ENCODE peak calls at places on chromosomes 2 and 18, in five cellular contexts. One of them, this sample, is unnamed.

GRCh38 chr2:203177361-203177760 is 61.5 kb upstream of the CYP20A1 start:
- DNase-seq in trophoblast cell: no peak
- DNase-seq in H1: no peak
- DNase-seq in mesenchymal stem cell: peak; percentile 24
- DNase-seq in H9: no peak
- DNase-seq in this sample: no peak

GRCh38 chr2:69046221-69046662 is 33.3 kb downstream of the ANTXR1 start:
- DNase-seq in H9: no peak
- DNase-seq in mesenchymal stem cell: peak; percentile 86
- DNase-seq in H1: no peak
- DNase-seq in trophoblast cell: no peak
- DNase-seq in this sample: no peak

GRCh38 chr2:32274289-32274688 is 3.4 kb upstream of the YIPF4 start:
- DNase-seq in mesenchymal stem cell: no peak
- DNase-seq in H1: no peak
- DNase-seq in trophoblast cell: no peak
- DNase-seq in H9: no peak
- DNase-seq in this sample: no peak

GRCh38 chr2:127658641-127659407 is 12.9 kb downstream of the GPR17 start:
- DNase-seq in H9: no peak
- DNase-seq in trophoblast cell: no peak
- DNase-seq in H1: no peak
- DNase-seq in mesenchymal stem cell: no peak
- DNase-seq in this sample: no peak

GRCh38 chr2:149329068-149329467 is 1.3 kb upstream of the LYPD6 start:
- DNase-seq in H9: peak; percentile 41
- DNase-seq in trophoblast cell: no peak
- DNase-seq in H1: no peak
- DNase-seq in mesenchymal stem cell: no peak
- DNase-seq in this sample: no peak

GRCh38 chr18:74942319-74942910 is 266.5 kb downstream of the PTGR3 start:
- DNase-seq in trophoblast cell: peak; percentile 3
- DNase-seq in H1: no peak
- DNase-seq in H9: no peak
- DNase-seq in mesenchymal stem cell: no peak
- DNase-seq in this sample: no peak

GRCh38 chr2:238973038-238973772 is 125.3 kb downstream of the TWIST2 start:
- DNase-seq in mesenchymal stem cell: peak; percentile 12
- DNase-seq in trophoblast cell: no peak
- DNase-seq in H1: no peak
- DNase-seq in H9: no peak
- DNase-seq in this sample: no peak

GRCh38 chr2:101515512-101515911 is 40.6 kb upstream of the RFX8 start:
- DNase-seq in H1: no peak
- DNase-seq in mesenchymal stem cell: peak; percentile 24
- DNase-seq in trophoblast cell: no peak
- DNase-seq in H9: no peak
- DNase-seq in this sample: no peak

GRCh38 chr2:15636972-15637785 is 45.5 kb downstream of the DDX1 start:
- DNase-seq in trophoblast cell: no peak
- DNase-seq in H9: peak; percentile 62
- DNase-seq in H1: peak; percentile 31
- DNase-seq in mesenchymal stem cell: peak; percentile 75
- DNase-seq in this sample: peak; percentile 75

GRCh38 chr2:205654878-205655601 is 27.3 kb upstream of the NRP2 start:
- DNase-seq in H1: no peak
- DNase-seq in mesenchymal stem cell: peak; percentile 70
- DNase-seq in H9: no peak
- DNase-seq in trophoblast cell: no peak
- DNase-seq in this sample: no peak

GRCh38 chr18:76385681-76385975 is 109.4 kb downstream of the ZNF516 start:
- DNase-seq in mesenchymal stem cell: no peak
- DNase-seq in trophoblast cell: no peak
- DNase-seq in H9: no peak
- DNase-seq in H1: no peak
- DNase-seq in this sample: no peak

GRCh38 chr2:107669335-107669734 is 157.4 kb upstream of the RGPD4 start:
- DNase-seq in H9: no peak
- DNase-seq in H1: no peak
- DNase-seq in mesenchymal stem cell: peak; percentile 4
- DNase-seq in trophoblast cell: peak; percentile 59
- DNase-seq in this sample: no peak

DNA sequence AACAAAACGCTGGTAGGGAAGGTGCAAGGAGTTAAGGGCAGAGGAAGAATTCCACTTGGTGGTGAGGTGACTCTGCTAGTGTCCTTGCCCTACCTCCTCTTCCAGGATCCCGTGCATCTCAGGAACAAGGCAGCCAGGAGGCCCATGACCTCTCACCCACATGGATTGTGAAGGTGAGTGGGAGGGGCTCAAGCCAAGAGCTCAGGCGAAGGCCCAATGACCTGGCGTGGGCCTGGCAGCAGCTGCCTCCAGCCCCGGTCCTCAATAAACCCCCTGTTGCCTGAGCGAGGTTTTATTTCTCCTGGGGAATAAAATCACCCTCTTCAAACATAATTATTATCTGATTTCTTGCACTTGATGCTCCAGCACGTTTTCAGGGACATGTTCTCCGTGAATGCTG is 28.2 kb downstream of the LAMA1 start:
- DNase-seq in trophoblast cell: no peak
- DNase-seq in H9: no peak
- DNase-seq in H1: no peak
- DNase-seq in mesenchymal stem cell: no peak
- DNase-seq in this sample: no peak
- H2BK12ac ChIP-seq in trophoblast cell: no peak overlapping the region
- H2BK12ac ChIP-seq in H9: no peak overlapping the region
- H2BK12ac ChIP-seq in H1: no peak overlapping the region
- H2BK12ac ChIP-seq in mesenchymal stem cell: no peak overlapping the region
- H2BK12ac ChIP-seq in this sample: no peak overlapping the region

GRCh38 chr18:79951545-79952456 is at the start of gene SLC66A2:
- DNase-seq in H1: no peak
- DNase-seq in H9: peak; percentile 81
- DNase-seq in trophoblast cell: peak; percentile 86
- DNase-seq in mesenchymal stem cell: peak; percentile 85
- DNase-seq in this sample: peak; percentile 81

GRCh38 chr18:79952457-79952995 is 1.1 kb upstream of the SLC66A2 start:
- DNase-seq in mesenchymal stem cell: no peak
- DNase-seq in H9: no peak
- DNase-seq in H1: no peak
- DNase-seq in trophoblast cell: no peak
- DNase-seq in this sample: no peak

GRCh38 chr18:79953921-79954651 is 2.6 kb upstream of the SLC66A2 start:
- DNase-seq in H9: no peak
- DNase-seq in mesenchymal stem cell: peak; percentile 24
- DNase-seq in H1: no peak
- DNase-seq in trophoblast cell: no peak
- DNase-seq in this sample: no peak

GRCh38 chr18:79954791-79955190 is 3.3 kb upstream of the SLC66A2 start:
- DNase-seq in H9: no peak
- DNase-seq in H1: no peak
- DNase-seq in mesenchymal stem cell: no peak
- DNase-seq in trophoblast cell: no peak
- DNase-seq in this sample: no peak

GRCh38 chr18:79952996-79953559 is 1.6 kb upstream of the SLC66A2 start:
- DNase-seq in H1: no peak
- DNase-seq in trophoblast cell: no peak
- DNase-seq in mesenchymal stem cell: peak; percentile 18
- DNase-seq in H9: peak; percentile 65
- DNase-seq in this sample: no peak
- H2AK5ac ChIP-seq in H1: no peak overlapping the region
- H2AK5ac ChIP-seq in trophoblast cell: no peak overlapping the region
- H2AK5ac ChIP-seq in mesenchymal stem cell: no peak overlapping the region
- H2AK5ac ChIP-seq in H9: no peak overlapping the region
- H2AK5ac ChIP-seq in this sample: no peak overlapping the region

DNA sequence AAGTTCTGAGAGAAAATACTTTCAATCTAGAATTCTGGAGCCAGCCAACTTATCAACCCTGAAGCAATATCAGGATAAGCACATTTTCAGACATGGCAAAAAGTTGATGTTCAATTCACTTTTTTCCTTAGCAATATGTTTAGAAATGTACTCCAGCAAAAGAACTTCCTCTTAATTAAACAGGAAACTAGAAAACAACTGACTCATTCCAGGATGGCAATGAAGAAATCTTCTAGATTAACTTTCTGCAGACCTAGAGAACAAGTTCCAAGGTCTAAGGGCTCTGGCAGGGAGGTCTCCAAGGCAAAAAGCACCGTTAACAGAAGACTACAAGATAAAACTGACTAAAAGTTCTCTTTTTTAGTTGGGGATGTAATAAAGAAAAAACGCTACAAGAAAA is 69.2 kb upstream of the VWC2L start:
- DNase-seq in mesenchymal stem cell: peak; percentile 66
- DNase-seq in H1: no peak
- DNase-seq in H9: no peak
- DNase-seq in trophoblast cell: no peak
- DNase-seq in this sample: no peak
- H2BK12ac ChIP-seq in mesenchymal stem cell: no peak overlapping the region
- H2BK12ac ChIP-seq in H1: no peak overlapping the region
- H2BK12ac ChIP-seq in H9: no peak overlapping the region
- H2BK12ac ChIP-seq in trophoblast cell: no peak overlapping the region
- H2BK12ac ChIP-seq in this sample: no peak overlapping the region

DNA sequence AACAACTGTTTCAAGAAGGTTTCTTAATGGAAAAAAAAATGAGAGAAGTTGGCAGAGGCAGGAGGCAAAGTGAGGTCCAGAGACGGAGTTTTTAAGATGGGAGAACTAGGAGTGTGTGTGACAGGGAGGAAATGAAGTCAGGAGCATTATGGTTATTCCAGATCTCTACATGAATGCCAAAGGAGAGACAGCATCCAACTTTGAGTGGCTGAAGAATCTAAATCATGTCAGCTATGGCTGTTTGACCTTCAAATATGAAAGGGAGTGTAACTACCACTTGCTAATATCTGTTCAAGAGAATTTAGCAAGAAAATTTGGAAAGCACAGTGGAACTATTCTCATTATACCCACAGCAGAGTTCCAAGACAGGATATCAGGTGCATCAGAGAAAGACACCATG is 81.2 kb upstream of the CCBE1 start:
- DNase-seq in H9: no peak
- DNase-seq in mesenchymal stem cell: no peak
- DNase-seq in H1: no peak
- DNase-seq in trophoblast cell: no peak
- DNase-seq in this sample: no peak
- H2AK5ac ChIP-seq in H9: no peak overlapping the region
- H2AK5ac ChIP-seq in mesenchymal stem cell: no peak overlapping the region
- H2AK5ac ChIP-seq in H1: no peak overlapping the region
- H2AK5ac ChIP-seq in trophoblast cell: no peak overlapping the region
- H2AK5ac ChIP-seq in this sample: no peak overlapping the region

GRCh38 chr2:45840481-45840880 is 189.0 kb downstream of the PRKCE start:
- DNase-seq in H9: no peak
- DNase-seq in H1: no peak
- DNase-seq in trophoblast cell: no peak
- DNase-seq in mesenchymal stem cell: no peak
- DNase-seq in this sample: no peak
- H2BK12ac ChIP-seq in H9: no peak overlapping the region
- H2BK12ac ChIP-seq in H1: no peak overlapping the region
- H2BK12ac ChIP-seq in trophoblast cell: no peak overlapping the region
- H2BK12ac ChIP-seq in mesenchymal stem cell: no peak overlapping the region
- H2BK12ac ChIP-seq in this sample: no peak overlapping the region

GRCh38 chr2:3389193-3389592 is 9.7 kb downstream of the TRAPPC12 start:
- DNase-seq in H9: no peak
- DNase-seq in H1: no peak
- DNase-seq in trophoblast cell: no peak
- DNase-seq in mesenchymal stem cell: no peak
- DNase-seq in this sample: no peak

GRCh38 chr2:3387011-3387410 is 7.5 kb downstream of the TRAPPC12 start:
- DNase-seq in mesenchymal stem cell: no peak
- DNase-seq in H1: no peak
- DNase-seq in trophoblast cell: no peak
- DNase-seq in H9: no peak
- DNase-seq in this sample: no peak

GRCh38 chr2:3388412-3388738 is 8.9 kb downstream of the TRAPPC12 start:
- DNase-seq in H1: no peak
- DNase-seq in trophoblast cell: no peak
- DNase-seq in mesenchymal stem cell: no peak
- DNase-seq in H9: no peak
- DNase-seq in this sample: no peak

GRCh38 chr2:3387644-3388411 is 8.3 kb downstream of the TRAPPC12 start:
- DNase-seq in mesenchymal stem cell: no peak
- DNase-seq in H9: no peak
- DNase-seq in H1: no peak
- DNase-seq in trophoblast cell: no peak
- DNase-seq in this sample: no peak

GRCh38 chr2:3386448-3386958 is 7.0 kb downstream of the TRAPPC12 start:
- DNase-seq in mesenchymal stem cell: no peak
- DNase-seq in H9: no peak
- DNase-seq in H1: no peak
- DNase-seq in trophoblast cell: no peak
- DNase-seq in this sample: no peak
- H2AK5ac ChIP-seq in mesenchymal stem cell: no peak overlapping the region
- H2AK5ac ChIP-seq in H9: no peak overlapping the region
- H2AK5ac ChIP-seq in H1: no peak overlapping the region
- H2AK5ac ChIP-seq in trophoblast cell: no peak overlapping the region
- H2AK5ac ChIP-seq in this sample: no peak overlapping the region

GRCh38 chr2:40558772-40559171 is 106.9 kb upstream of the SLC8A1 start:
- DNase-seq in H9: no peak
- DNase-seq in trophoblast cell: no peak
- DNase-seq in mesenchymal stem cell: no peak
- DNase-seq in H1: no peak
- DNase-seq in this sample: no peak

GRCh38 chr2:40556298-40556697 is 104.4 kb upstream of the SLC8A1 start:
- DNase-seq in H1: no peak
- DNase-seq in H9: no peak
- DNase-seq in mesenchymal stem cell: no peak
- DNase-seq in trophoblast cell: no peak
- DNase-seq in this sample: no peak

GRCh38 chr2:40554665-40555294 is 102.9 kb upstream of the SLC8A1 start:
- DNase-seq in mesenchymal stem cell: peak; percentile 57
- DNase-seq in trophoblast cell: peak; percentile 74
- DNase-seq in H1: peak; percentile 21
- DNase-seq in H9: peak; percentile 66
- DNase-seq in this sample: peak; percentile 54

GRCh38 chr2:40556739-40557138 is 104.8 kb upstream of the SLC8A1 start:
- DNase-seq in H9: no peak
- DNase-seq in H1: no peak
- DNase-seq in trophoblast cell: no peak
- DNase-seq in mesenchymal stem cell: no peak
- DNase-seq in this sample: no peak

DNA sequence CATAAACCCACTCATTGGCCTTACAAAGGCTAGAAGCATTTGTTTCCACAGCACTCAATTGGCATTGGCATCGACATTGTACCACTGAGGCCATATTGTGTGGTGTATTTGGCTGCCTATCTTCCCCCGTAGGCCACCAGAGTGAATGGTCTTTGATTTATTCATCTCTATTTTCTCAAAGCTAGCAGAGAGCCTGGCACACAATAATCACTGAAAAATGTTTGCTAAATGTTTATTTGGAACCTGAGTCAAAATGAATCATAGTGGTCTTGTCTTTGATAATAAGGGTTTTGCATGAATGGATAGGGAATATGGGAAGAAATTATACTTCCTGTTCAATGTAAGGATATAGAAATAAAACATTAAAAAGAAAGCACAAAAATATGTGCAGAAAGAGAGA is 107.3 kb upstream of the SLC8A1 start:
- DNase-seq in trophoblast cell: no peak
- DNase-seq in H9: no peak
- DNase-seq in H1: no peak
- DNase-seq in mesenchymal stem cell: no peak
- DNase-seq in this sample: no peak
- H2BK12ac ChIP-seq in trophoblast cell: no peak overlapping the region
- H2BK12ac ChIP-seq in H9: no peak overlapping the region
- H2BK12ac ChIP-seq in H1: no peak overlapping the region
- H2BK12ac ChIP-seq in mesenchymal stem cell: no peak overlapping the region
- H2BK12ac ChIP-seq in this sample: no peak overlapping the region

GRCh38 chr18:3283253-3283863 is 21.4 kb downstream of the MYL12B start:
- DNase-seq in trophoblast cell: no peak
- DNase-seq in mesenchymal stem cell: no peak
- DNase-seq in H9: no peak
- DNase-seq in H1: no peak
- DNase-seq in this sample: no peak
- H2AK5ac ChIP-seq in trophoblast cell: no peak overlapping the region
- H2AK5ac ChIP-seq in mesenchymal stem cell: no peak overlapping the region
- H2AK5ac ChIP-seq in H9: no peak overlapping the region
- H2AK5ac ChIP-seq in H1: no peak overlapping the region
- H2AK5ac ChIP-seq in this sample: no peak overlapping the region